ENCODE peak calls at places on chromosomes 1 and 21, in seven cellular contexts. P is upper lobe of right lung, S is heart left ventricle, G is GM12865, Y is endothelial cell, A is tibial artery, C is HFF-Myc. D is an unnamed sample.

GRCh38 chr1:108877858-108878257 is 1.1 kb downstream of the GPSM2 start:
- DNase-seq in P (no peak), S (no peak), G (no peak), Y (no peak), A (no peak), C (no peak), D (no peak)

GRCh38 chr1:156709743-156710489 is 4.5 kb upstream of the CRABP2 start:
- DNase-seq in P (no peak), S (peak; percentile 65), G (no peak), Y (no peak), A (peak; percentile 79), C (no peak), D (no peak)

GRCh38 chr1:23210963-23211362 is 6.3 kb downstream of the HTR1D start:
- DNase-seq in P (no peak), S (no peak), G (no peak), Y (no peak), A (no peak), C (no peak), D (no peak)

GRCh38 chr1:54865238-54866073 is 21.5 kb downstream of the DHCR24 start:
- DNase-seq in P (peak; percentile 77), S (no peak), G (no peak), Y (no peak), A (no peak), C (no peak), D (no peak)

GRCh38 chr1:153071511-153071910 is at the start of gene SPRR2B:
- DNase-seq in P (no peak), S (no peak), G (no peak), Y (no peak), A (no peak), C (no peak), D (no peak)

GRCh38 chr1:201488817-201489581 is 17.9 kb downstream of the CSRP1 start:
- DNase-seq in P (peak; percentile 79), S (no peak), G (no peak), Y (no peak), A (peak; percentile 83), C (peak; percentile 82), D (peak; percentile 79)

GRCh38 chr1:57986432-57986831 is 560.1 kb downstream of the OMA1 start:
- DNase-seq in P (no peak), S (no peak), G (peak; percentile 8), Y (no peak), A (no peak), C (no peak), D (no peak)

GRCh38 chr21:45699966-45700365 is 56.4 kb downstream of the PCBP3 start:
- DNase-seq in P (no peak), S (no peak), G (no peak), Y (no peak), A (no peak), C (no peak), D (no peak)

GRCh38 chr1:180962178-180962577 is 49.5 kb downstream of the KIAA1614 start:
- DNase-seq in P (peak; percentile 66), S (no peak), G (no peak), Y (no peak), A (no peak), C (no peak), D (no peak)

GRCh38 chr1:16716691-16717173 is 23.6 kb upstream of the RNU1-4 start:
- DNase-seq in P (no peak), S (no peak), G (peak; percentile 1), Y (peak; percentile 4), A (no peak), C (no peak), D (peak; percentile 44)

GRCh38 chr1:42979888-42980800 is 21.5 kb upstream of the SLC2A1 start:
- DNase-seq in P (no peak), S (no peak), G (no peak), Y (no peak), A (no peak), C (no peak), D (peak; percentile 66)

GRCh38 chr1:1677718-1678580 is 14.6 kb downstream of the SLC35E2B start:
- DNase-seq in P (peak; percentile 29), S (peak; percentile 57), G (peak; percentile 95), Y (peak; percentile 63), A (no peak), C (no peak), D (peak; percentile 43)

GRCh38 chr1:175341631-175342429 is 149.3 kb upstream of the KIAA0040 start:
- DNase-seq in P (no peak), S (no peak), G (no peak), Y (no peak), A (no peak), C (no peak), D (no peak)

GRCh38 chr1:175343945-175344344 is 151.4 kb upstream of the KIAA0040 start:
- DNase-seq in P (no peak), S (no peak), G (no peak), Y (no peak), A (no peak), C (no peak), D (no peak)

DNA sequence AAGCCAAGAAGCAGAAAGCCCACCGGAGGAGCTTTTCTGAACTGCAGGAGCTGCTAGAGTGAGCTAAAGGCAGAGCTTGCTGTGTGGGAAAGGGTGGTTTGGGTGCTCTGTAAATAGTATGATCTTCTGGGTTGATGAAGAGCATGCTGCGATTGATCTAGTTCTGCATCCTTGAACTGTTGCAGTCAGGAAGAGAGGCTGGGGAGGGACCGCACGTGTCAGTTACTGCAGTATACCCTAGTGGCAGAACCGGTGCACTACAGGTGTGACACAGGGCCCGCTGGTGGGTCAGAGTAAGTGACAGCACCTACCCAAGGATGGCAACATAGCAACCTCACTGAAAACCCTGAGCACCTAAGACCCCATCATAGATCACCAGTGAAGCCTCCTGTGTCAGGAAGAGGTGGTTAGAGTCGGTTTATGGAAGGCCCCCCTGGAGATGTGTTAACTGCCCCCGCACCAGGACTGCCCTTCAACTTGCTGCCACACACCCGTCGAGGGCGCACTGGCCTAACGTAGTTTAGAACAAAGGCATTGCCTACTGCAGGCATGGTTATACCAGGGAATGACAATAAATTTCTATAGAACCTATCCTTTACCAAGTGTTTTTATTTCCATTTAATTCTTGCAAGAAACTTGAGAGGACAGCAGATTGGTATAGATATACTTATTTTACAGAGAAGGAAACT is 146.0 kb upstream of the KIAA0040 start:
- DNase-seq in P (no peak), S (no peak), G (peak; percentile 71), Y (peak; percentile 72), A (no peak), C (no peak), D (no peak)
- TF ChIP-seq CTCF in P (peak; percentile 53), S (peak; percentile 23), G (peak; percentile 74), Y (peak; percentile 85), A (no peak), C (peak; percentile 42), D (peak; percentile 66)

GRCh38 chr1:110339427-110340206 is 440 bp downstream of the RBM15 start:
- DNase-seq in P (peak; percentile 81), S (peak; percentile 64), G (peak; percentile 83), Y (peak; percentile 57), A (peak; percentile 51), C (no peak), D (no peak)
- TF ChIP-seq CTCF in P (peak; percentile 29), S (no peak), G (peak; percentile 33), Y (no peak), A (peak; percentile 77), C (peak; percentile 30), D (no peak)

DNA sequence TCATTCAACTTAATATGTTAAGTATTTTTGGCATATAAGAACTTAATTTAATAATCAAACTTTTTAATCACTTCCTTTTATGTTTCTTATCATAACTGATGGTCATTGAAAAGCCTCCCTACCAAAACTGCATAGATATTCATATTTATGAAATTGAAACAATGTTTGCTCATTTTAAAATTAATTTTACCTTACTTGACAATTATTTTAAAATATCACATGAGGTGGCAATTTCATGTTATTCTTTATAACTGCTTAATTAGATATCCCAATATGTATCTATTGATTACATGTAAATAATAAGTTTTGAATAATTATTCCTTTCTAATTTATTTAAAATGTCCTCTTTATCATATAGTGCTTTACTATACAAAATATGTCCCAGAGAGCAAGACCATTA is 266.1 kb upstream of the NRIP1 start:
- DNase-seq in P (no peak), S (no peak), G (no peak), Y (no peak), A (no peak), C (no peak), D (no peak)
- TF ChIP-seq CTCF in P (no peak), S (no peak), G (no peak), Y (no peak), A (no peak), C (no peak), D (no peak)

GRCh38 chr1:193342811-193343210 is 156.4 kb upstream of the B3GALT2 start:
- DNase-seq in P (no peak), S (no peak), G (no peak), Y (no peak), A (no peak), C (no peak), D (no peak)

GRCh38 chr1:193339396-193339795 is 153.0 kb upstream of the B3GALT2 start:
- DNase-seq in P (no peak), S (no peak), G (no peak), Y (no peak), A (no peak), C (no peak), D (no peak)

GRCh38 chr1:193335797-193336428 is 149.5 kb upstream of the B3GALT2 start:
- DNase-seq in P (no peak), S (no peak), G (no peak), Y (no peak), A (no peak), C (peak; percentile 37), D (no peak)

GRCh38 chr1:193333166-193333565 is 146.8 kb upstream of the B3GALT2 start:
- DNase-seq in P (no peak), S (no peak), G (no peak), Y (no peak), A (no peak), C (no peak), D (no peak)

GRCh38 chr1:193338194-193338593 is 151.8 kb upstream of the B3GALT2 start:
- DNase-seq in P (no peak), S (no peak), G (peak; percentile 22), Y (no peak), A (no peak), C (no peak), D (no peak)
- TF ChIP-seq CTCF in P (no peak), S (no peak), G (no peak), Y (no peak), A (no peak), C (no peak), D (no peak)

DNA sequence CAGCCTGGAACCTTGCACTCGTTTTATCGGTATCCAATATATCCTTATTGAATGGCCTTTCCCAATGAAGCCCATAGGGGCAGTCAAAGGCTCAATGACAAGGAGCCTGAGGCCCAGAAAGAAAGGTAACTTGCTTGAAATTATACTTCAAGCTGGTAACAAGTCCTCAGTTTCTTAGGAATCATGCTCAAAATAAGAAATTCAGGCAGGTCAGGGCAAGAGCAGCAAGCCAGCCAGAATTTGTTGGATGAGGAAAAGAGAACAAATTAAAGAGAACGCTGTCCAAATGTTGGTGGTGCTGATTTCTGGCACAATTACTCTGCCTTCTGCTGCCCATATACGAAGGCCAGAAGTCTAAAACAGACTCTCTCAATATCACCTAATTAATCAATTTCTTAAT is 77.6 kb downstream of the DDX20 start:
- DNase-seq in P (no peak), S (no peak), G (no peak), Y (peak; percentile 24), A (no peak), C (no peak), D (no peak)
- TF ChIP-seq CTCF in P (no peak), S (no peak), G (no peak), Y (peak; percentile 16), A (no peak), C (no peak), D (no peak)

D was measured in CD14-positive monocyte.